ENCODE peak calls at places on chromosome 22, in six cellular contexts. K, H, U, B, D and W are unnamed samples.
A peak's percentile ranks its signal among the peaks of the same experiment; 100 is the strongest.

GRCh38 chr22:38336699-38337098 is 19.5 kb upstream of the CSNK1E start:
- DNase-seq in D (no peak), H (no peak), U (no peak), B (no peak), K (no peak), W (no peak)

GRCh38 chr22:19998991-19999820 is 17.4 kb downstream of the ARVCF start:
- DNase-seq in U (no peak), D (no peak), K (no peak), B (no peak), H (no peak), W (no peak)

GRCh38 chr22:46050916-46051614 is 74.1 kb upstream of the WNT7B start:
- DNase-seq in U (no peak), D (peak; percentile 17), B (no peak), K (no peak), H (no peak), W (peak; percentile 6)

GRCh38 chr22:36595154-36595553 is 66.2 kb upstream of the EIF3D start:
- DNase-seq in D (no peak), H (no peak), U (no peak), B (no peak), K (no peak), W (no peak)

GRCh38 chr22:45468872-45469572 is 33.7 kb upstream of the FBLN1 start:
- DNase-seq in H (no peak), K (no peak), B (no peak), D (peak; percentile 52), U (no peak), W (no peak)

GRCh38 chr22:44592466-44593180 is 94.6 kb upstream of the RTL6 start:
- DNase-seq in D (no peak), U (no peak), B (no peak), H (no peak), K (no peak), W (no peak)

GRCh38 chr22:37898441-37899181 is 7.5 kb upstream of the MICALL1 start:
- DNase-seq in D (no peak), U (peak; percentile 51), H (no peak), B (no peak), K (no peak), W (no peak)

GRCh38 chr22:23113067-23113846 is 28.5 kb downstream of the RSPH14 start:
- DNase-seq in K (no peak), D (no peak), U (no peak), H (no peak), B (no peak), W (no peak)